ENCODE peak calls at places on chromosomes 3 and 15, in four cellular contexts. M is K562, F is H1, P is GM12878. G is an unnamed sample.

GRCh38 chr3:32821686-32822296 is 4.0 kb downstream of the TRIM71 start:
- DNase-seq in M (peak; percentile 11), F (no peak), P (no peak), G (no peak)

GRCh38 chr3:31196261-31196660 is 301.8 kb upstream of the GADL1 start:
- DNase-seq in M (no peak), F (no peak), P (no peak), G (no peak)

GRCh38 chr3:119293761-119294401 is at the start of gene ARHGAP31:
- DNase-seq in M (peak; percentile 41), F (no peak), P (peak; percentile 62), G (peak; percentile 4)

GRCh38 chr3:132730891-132731580 is 8.8 kb upstream of the NPHP3 start:
- DNase-seq in M (peak; percentile 49), F (no peak), P (no peak), G (peak; percentile 33)

GRCh38 chr15:82856397-82857170 is 47.2 kb downstream of the WHAMM start:
- DNase-seq in M (no peak), F (no peak), P (no peak), G (peak; percentile 96)

GRCh38 chr3:177335728-177336127 is 138.4 kb upstream of the TBL1XR1 start:
- DNase-seq in M (no peak), F (no peak), P (no peak), G (no peak)

GRCh38 chr3:195718477-195718984 is 2.2 kb upstream of the MUC20 start:
- DNase-seq in M (no peak), F (no peak), P (no peak), G (no peak)

GRCh38 chr3:69082805-69083204 is 1.9 kb upstream of the ARL6IP5 start:
- DNase-seq in M (peak; percentile 17), F (no peak), P (peak; percentile 92), G (no peak)

GRCh38 chr15:78033864-78034263 is 43.6 kb downstream of the TBC1D2B start:
- DNase-seq in M (no peak), F (no peak), P (no peak), G (no peak)

GRCh38 chr3:42262525-42262924 is 3.5 kb downstream of the CCK start:
- DNase-seq in M (no peak), F (no peak), P (no peak), G (no peak)

GRCh38 chr3:29466442-29466841 is 185.6 kb downstream of the RBMS3 start:
- DNase-seq in M (no peak), F (no peak), P (no peak), G (no peak)

GRCh38 chr15:92949604-92950249 is 49.6 kb downstream of the CHD2 start:
- DNase-seq in M (no peak), F (no peak), P (no peak), G (peak; percentile 32)

GRCh38 chr3:56547486-56547885 is 9.5 kb upstream of the CCDC66 start:
- DNase-seq in M (peak; percentile 3), F (no peak), P (no peak), G (no peak)

GRCh38 chr15:50168778-50169411 is 13.1 kb upstream of the SLC27A2 start:
- DNase-seq in M (peak; percentile 31), F (no peak), P (no peak), G (no peak)

GRCh38 chr3:136078421-136079364 is 113.2 kb downstream of the PPP2R3A start:
- DNase-seq in M (peak; percentile 24), F (no peak), P (no peak), G (peak; percentile 4)

GRCh38 chr3:184685646-184686045 is 26.2 kb downstream of the MAGEF1 start:
- DNase-seq in M (no peak), F (peak; percentile 44), P (no peak), G (no peak)

GRCh38 chr3:40020689-40021088 is 211.3 kb downstream of the MYRIP start:
- DNase-seq in M (no peak), F (no peak), P (no peak), G (no peak)

GRCh38 chr3:13650210-13651056 is 101.5 kb downstream of the FBLN2 start:
- DNase-seq in M (peak; percentile 94), F (peak; percentile 54), P (no peak), G (peak; percentile 46)

GRCh38 chr15:51796777-51797474 is 32.5 kb upstream of the TMOD3 start:
- DNase-seq in M (peak; percentile 34), F (no peak), P (no peak), G (peak; percentile 52)

GRCh38 chr3:17233398-17233800 is 348.6 kb downstream of the PLCL2 start:
- DNase-seq in M (peak; percentile 67), F (no peak), P (peak; percentile 51), G (peak; percentile 66)

GRCh38 chr3:134850761-134851160 is 55.7 kb downstream of the EPHB1 start:
- DNase-seq in M (no peak), F (no peak), P (no peak), G (no peak)

GRCh38 chr3:128559486-128560225 is 66.7 kb upstream of the GATA2 start:
- DNase-seq in M (no peak), F (no peak), P (no peak), G (no peak)

GRCh38 chr3:31732548-31732947 is 199.8 kb downstream of the STT3B start:
- DNase-seq in M (no peak), F (no peak), P (no peak), G (no peak)

GRCh38 chr3:141561426-141562034 is 74.7 kb downstream of the RASA2 start:
- DNase-seq in M (peak; percentile 73), F (no peak), P (no peak), G (peak; percentile 63)

GRCh38 chr15:51714911-51715310 is 22.5 kb downstream of the LYSMD2 start:
- DNase-seq in M (no peak), F (no peak), P (no peak), G (no peak)

GRCh38 chr3:18295171-18295920 is 129.8 kb downstream of the SATB1 start:
- DNase-seq in M (peak; percentile 9), F (peak; percentile 77), P (no peak), G (peak; percentile 21)

GRCh38 chr3:24944803-24945202 is 450.2 kb upstream of the THRB start:
- DNase-seq in M (no peak), F (no peak), P (no peak), G (no peak)

GRCh38 chr15:68820205-68820588 is 498 bp downstream of the ANP32A start:
- DNase-seq in M (peak; percentile 50), F (no peak), P (no peak), G (peak; percentile 21)

GRCh38 chr15:36024066-36024465 is 478.1 kb upstream of the DPH6 start:
- DNase-seq in M (no peak), F (no peak), P (no peak), G (no peak)

GRCh38 chr3:66754613-66755012 is 243.5 kb upstream of the KBTBD8 start:
- DNase-seq in M (no peak), F (no peak), P (no peak), G (no peak)

GRCh38 chr3:5078151-5078550 is 43.9 kb upstream of the ARL8B start:
- DNase-seq in M (no peak), F (no peak), P (no peak), G (no peak)

GRCh38 chr3:42707620-42708355 is 5.2 kb upstream of the HHATL start:
- DNase-seq in M (no peak), F (no peak), P (no peak), G (no peak)

GRCh38 chr3:179954226-179954870 is 82.4 kb downstream of the PEX5L start:
- DNase-seq in M (no peak), F (no peak), P (no peak), G (no peak)

GRCh38 chr15:64897345-64897985 is 14.2 kb upstream of the ANKDD1A start:
- DNase-seq in M (peak; percentile 44), F (no peak), P (no peak), G (no peak)

GRCh38 chr3:144162042-144162441 is 190.4 kb downstream of the DIPK2A start:
- DNase-seq in M (no peak), F (no peak), P (no peak), G (peak; percentile 75)

GRCh38 chr15:62413786-62414185 is 248.7 kb upstream of the C2CD4B start:
- DNase-seq in M (no peak), F (no peak), P (no peak), G (no peak)

GRCh38 chr3:59774613-59775012 is 724.8 kb upstream of the CFAP20DC start:
- DNase-seq in M (no peak), F (no peak), P (no peak), G (no peak)

GRCh38 chr3:54954019-54954418 is 26.2 kb upstream of the LRTM1 start:
- DNase-seq in M (no peak), F (peak; percentile 19), P (no peak), G (no peak)

GRCh38 chr3:126554560-126555525 is 3.9 kb downstream of the C3orf22 start:
- DNase-seq in M (no peak), F (no peak), P (no peak), G (peak; percentile 25)
- TF ChIP-seq SRF in M (no peak), F (no peak), P (no peak), G (no peak)

GRCh38 chr3:164208026-164208425 is 870.3 kb downstream of the SI start:
- DNase-seq in M (no peak), F (no peak), P (no peak), G (no peak)

GRCh38 chr3:164208846-164209245 is 869.5 kb downstream of the SI start:
- DNase-seq in M (no peak), F (no peak), P (no peak), G (no peak)
- TF ChIP-seq CBX5 in M (no peak), F (no peak), P (no peak), G (no peak)

GRCh38 chr3:47365213-47366153 is 15.3 kb upstream of the PTPN23 start:
- DNase-seq in M (no peak), F (no peak), P (no peak), G (no peak)
- TF ChIP-seq JUND in M (no peak), F (no peak), P (no peak), G (no peak)

DNA sequence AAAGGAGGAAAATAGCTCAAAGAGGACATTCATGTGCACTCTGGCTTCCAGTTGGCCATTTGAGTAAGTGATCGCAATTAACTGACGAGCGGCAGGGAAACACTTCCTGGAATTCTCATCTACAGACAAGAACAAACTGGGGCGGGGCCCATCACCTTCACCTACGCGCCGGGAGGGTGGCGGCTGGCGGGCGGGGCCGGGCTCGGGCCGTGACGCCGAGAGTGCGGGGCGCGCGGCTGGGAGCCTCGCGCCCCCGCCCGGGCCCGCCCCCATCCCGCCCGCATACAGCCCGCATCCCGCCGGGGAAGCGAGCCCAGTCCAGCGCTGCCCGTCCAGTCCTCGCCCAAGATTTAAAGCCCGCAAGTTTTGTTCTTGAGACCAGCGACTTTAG is at the start of gene B3GNT5:
- DNase-seq in M (peak; percentile 86), F (no peak), P (no peak), G (no peak)
- TF ChIP-seq SRF in M (no peak), F (no peak), P (no peak), G (no peak)

G was measured in HepG2.